ENCODE peak calls at places on chromosomes 7 and 10, in six cellular contexts. M, L, E, H, C and G are unnamed samples.

GRCh38 chr10:116766241-116767198 is 24.2 kb upstream of the HSPA12A start:
- DNase-seq in H (no peak), E (no peak), M (no peak), C (no peak), L (no peak), G (no peak)

GRCh38 chr7:69934475-69934903 is 336.2 kb downstream of the AUTS2 start:
- DNase-seq in C (no peak), M (no peak), L (no peak), H (no peak), E (no peak), G (no peak)

GRCh38 chr7:134513169-134513752 is 14.1 kb upstream of the AKR1B10 start:
- DNase-seq in H (peak), E (no peak), L (peak), C (peak), M (no peak), G (peak)

GRCh38 chr10:132118366-132118765 is 52.6 kb downstream of the JAKMIP3 start:
- DNase-seq in H (no peak), L (no peak), C (no peak), E (no peak), M (no peak), G (no peak)

GRCh38 chr10:17787087-17787942 is 21.8 kb upstream of the MRC1 start:
- DNase-seq in H (no peak), M (peak), C (peak), L (peak), E (no peak), G (no peak)

GRCh38 chr10:88820990-88821389 is 18.5 kb downstream of the LIPM start:
- DNase-seq in E (no peak), H (no peak), L (peak), C (peak), M (no peak), G (no peak)

GRCh38 chr10:15813415-15813814 is 46.9 kb downstream of the MINDY3 start:
- DNase-seq in H (no peak), M (no peak), L (peak), E (no peak), C (peak), G (no peak)

GRCh38 chr10:73439055-73439454 is 5.7 kb upstream of the MSS51 start:
- DNase-seq in H (no peak), M (no peak), L (peak), C (peak), E (no peak), G (no peak)

GRCh38 chr10:35949820-35950219 is 307.7 kb upstream of the FZD8 start:
- DNase-seq in L (no peak), C (no peak), H (no peak), M (no peak), E (no peak), G (no peak)

GRCh38 chr10:9111983-9112382 is 1057.5 kb downstream of the GATA3 start:
- DNase-seq in L (no peak), H (no peak), C (no peak), M (no peak), E (no peak), G (no peak)

GRCh38 chr10:46257099-46257498 is 29.7 kb upstream of the ANTXRL start:
- DNase-seq in H (no peak), C (no peak), M (no peak), E (no peak), L (no peak), G (no peak)

GRCh38 chr7:96547371-96547811 is 162.3 kb downstream of the SEM1 start:
- DNase-seq in M (no peak), E (no peak), C (no peak), L (peak), H (no peak), G (no peak)

GRCh38 chr7:10708447-10708846 is 265.2 kb upstream of the PHF14 start:
- DNase-seq in C (no peak), L (no peak), M (peak), H (no peak), E (no peak), G (peak)

GRCh38 chr7:130356121-130356759 is 11.6 kb downstream of the CPA5 start:
- DNase-seq in H (peak), M (peak), L (peak), E (no peak), C (peak), G (no peak)

GRCh38 chr7:11620406-11620805 is 211.6 kb downstream of the THSD7A start:
- DNase-seq in L (no peak), E (no peak), C (no peak), M (no peak), H (no peak), G (no peak)

GRCh38 chr10:21134645-21135395 is 237.7 kb upstream of the NEBL start:
- DNase-seq in L (peak), M (peak), H (peak), C (peak), E (no peak), G (no peak)

GRCh38 chr10:110914411-110914810 is 4.6 kb downstream of the BBIP1 start:
- DNase-seq in H (no peak), E (no peak), M (no peak), C (no peak), L (no peak), G (no peak)

GRCh38 chr10:73262105-73262730 is 9.8 kb upstream of the MRPS16 start:
- DNase-seq in C (peak), E (no peak), M (peak), L (peak), H (peak), G (no peak)

GRCh38 chr10:17115683-17116082 is 13.9 kb downstream of the CUBN start:
- DNase-seq in C (peak), M (peak), E (no peak), H (peak), L (no peak), G (no peak)

GRCh38 chr10:96890172-96890513 is 58.0 kb downstream of the LCOR start:
- DNase-seq in C (no peak), M (no peak), E (no peak), L (peak), H (no peak), G (no peak)

GRCh38 chr7:69603937-69604494 is 5.7 kb downstream of the AUTS2 start:
- DNase-seq in E (no peak), H (no peak), C (no peak), M (no peak), L (no peak), G (peak)

GRCh38 chr7:134473861-134474291 is 15.0 kb upstream of the AKR1B1 start:
- DNase-seq in E (no peak), C (peak), M (no peak), L (no peak), H (peak), G (no peak)

GRCh38 chr10:63013755-63014154 is 119.4 kb upstream of the NRBF2 start:
- DNase-seq in C (no peak), E (no peak), L (no peak), M (no peak), H (no peak), G (no peak)

GRCh38 chr10:10873289-10873688 is 144.4 kb upstream of the CELF2 start:
- DNase-seq in C (peak), L (no peak), H (no peak), M (no peak), E (no peak), G (no peak)

GRCh38 chr7:45691155-45691656 is 117.0 kb downstream of the ADCY1 start:
- DNase-seq in E (no peak), M (no peak), H (peak), C (no peak), L (no peak), G (no peak)

GRCh38 chr10:116109481-116109880 is 163.5 kb downstream of the GFRA1 start:
- DNase-seq in C (no peak), L (no peak), M (no peak), E (no peak), H (no peak), G (no peak)

GRCh38 chr10:72800000-72800740 is 93.4 kb upstream of the OIT3 start:
- DNase-seq in E (no peak), C (peak), M (no peak), L (no peak), H (no peak), G (no peak)

GRCh38 chr10:43105119-43105792 is 28.4 kb downstream of the RET start:
- DNase-seq in L (peak), H (peak), E (peak), M (peak), C (peak), G (peak)

GRCh38 chr7:50369408-50370026 is 65.0 kb downstream of the IKZF1 start:
- DNase-seq in H (no peak), L (peak), M (peak), C (peak), E (no peak), G (peak)

GRCh38 chr10:34305189-34305588 is 509.9 kb downstream of the PARD3 start:
- DNase-seq in C (no peak), E (no peak), M (no peak), L (peak), H (no peak), G (peak)

GRCh38 chr10:26269754-26270153 is 53.2 kb downstream of the GAD2 start:
- DNase-seq in H (peak), L (no peak), C (peak), M (peak), E (no peak), G (peak)

GRCh38 chr7:24504040-24504439 is 69.2 kb upstream of the PALS2 start:
- DNase-seq in H (no peak), M (no peak), L (no peak), E (no peak), C (no peak), G (peak)

GRCh38 chr7:95491634-95492314 is 6.0 kb downstream of the ASB4 start:
- DNase-seq in C (no peak), H (no peak), E (no peak), M (peak), L (peak), G (no peak)

GRCh38 chr7:47080816-47081215 is 501.1 kb downstream of the TNS3 start:
- DNase-seq in H (no peak), E (no peak), M (no peak), L (no peak), C (no peak), G (no peak)

GRCh38 chr10:99360935-99361334 is 31.8 kb downstream of the CNNM1 start:
- DNase-seq in C (no peak), L (no peak), E (no peak), M (no peak), H (no peak), G (no peak)

GRCh38 chr10:119252051-119252465 is 44.7 kb downstream of the GRK5 start:
- DNase-seq in C (peak), H (no peak), M (no peak), E (no peak), L (no peak), G (no peak)

GRCh38 chr7:30863694-30864011 is 48.0 kb upstream of the AQP1 start:
- DNase-seq in L (no peak), C (peak), E (no peak), M (no peak), H (no peak), G (no peak)

GRCh38 chr7:137847418-137848050 is 760 bp upstream of the DGKI start:
- DNase-seq in H (no peak), C (peak), L (no peak), M (no peak), E (no peak), G (no peak)

GRCh38 chr10:34217524-34217923 is 597.6 kb downstream of the PARD3 start:
- DNase-seq in L (no peak), M (no peak), H (no peak), C (no peak), E (no peak), G (no peak)

GRCh38 chr10:1938317-1938716 is 201.0 kb upstream of the ADARB2 start:
- DNase-seq in M (no peak), C (no peak), H (no peak), L (no peak), E (no peak), G (no peak)

DNA sequence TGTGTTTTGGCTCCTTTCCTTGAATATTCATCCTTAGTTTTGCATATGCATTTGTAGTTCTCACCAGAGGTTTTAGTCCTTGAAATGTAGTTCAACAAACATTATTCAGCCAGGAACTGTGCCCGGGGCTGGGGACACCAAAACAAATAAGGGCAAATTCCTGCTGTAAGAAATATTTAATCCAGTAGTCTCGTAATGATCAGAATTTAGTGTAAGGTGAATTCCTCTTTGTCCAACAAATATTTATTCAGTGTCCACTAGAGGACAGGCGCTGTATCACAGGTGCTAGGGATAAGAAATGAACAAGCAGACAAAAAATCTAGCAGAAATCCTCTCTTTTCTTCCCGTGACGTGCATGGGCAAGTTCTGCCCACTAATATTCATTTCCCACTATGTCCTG is 17.6 kb downstream of the LGI1 start:
- DNase-seq in L (no peak), C (no peak), H (no peak), E (no peak), M (no peak), G (no peak)
- TF ChIP-seq CTCF in L (no peak), C (no peak), H (peak), E (no peak), M (no peak), G (no peak)

DNA sequence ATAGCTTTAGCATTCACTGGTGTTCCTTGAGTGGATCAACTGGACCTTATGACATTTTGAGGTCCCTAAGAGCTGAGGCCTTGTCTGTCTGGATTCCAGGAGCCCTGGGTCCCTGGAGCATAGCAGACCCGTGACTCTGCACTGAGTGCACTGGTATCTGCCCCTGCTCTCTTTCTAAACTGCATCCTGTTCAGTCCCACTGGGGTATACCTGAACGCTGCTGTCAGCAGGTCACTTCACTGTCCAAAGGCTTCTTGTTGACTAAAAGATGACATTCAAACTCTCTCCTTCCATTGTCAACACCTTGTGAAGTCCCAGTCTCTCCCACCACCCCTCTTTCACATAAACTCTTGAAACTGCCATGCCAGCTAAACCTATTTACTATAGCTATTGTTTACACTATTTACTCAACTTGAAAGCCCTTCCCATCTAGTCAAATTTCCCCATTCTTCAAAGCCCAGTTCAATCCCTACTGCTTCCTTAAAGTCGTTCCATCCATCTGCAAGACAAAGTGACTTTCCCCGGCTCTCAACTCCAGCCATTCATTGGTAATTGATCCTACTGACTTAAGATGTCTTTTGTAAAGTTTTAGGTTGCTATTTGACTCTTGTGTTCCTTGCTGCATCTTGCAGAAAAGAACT is 523.3 kb downstream of the KCNMA1 start:
- DNase-seq in C (no peak), M (no peak), H (no peak), E (no peak), L (no peak), G (no peak)
- H3K4me3 ChIP-seq in C (no peak), M (no peak), H (no peak), E (no peak), L (no peak), G (no peak)

DNA sequence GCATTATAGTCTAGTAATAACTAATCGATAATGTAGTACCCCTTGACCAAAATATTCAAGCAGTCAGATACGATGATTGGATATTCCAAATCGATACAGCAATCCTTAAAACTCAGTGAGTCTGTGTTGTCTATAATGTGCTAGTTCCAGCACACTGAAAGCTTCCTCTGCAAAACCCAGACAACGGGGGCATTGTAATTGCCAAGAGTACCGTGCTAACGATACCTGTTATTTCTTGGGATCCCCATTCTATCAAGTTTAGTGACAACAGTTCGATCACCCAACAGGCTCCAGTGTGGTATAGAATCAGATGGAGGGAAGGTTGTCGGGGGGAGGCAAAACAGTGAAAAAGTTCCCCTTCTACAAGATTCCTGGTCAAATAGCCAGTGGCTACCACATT is 865 bp downstream of the ZNF438 start:
- DNase-seq in H (no peak), L (no peak), C (no peak), E (no peak), M (no peak), G (no peak)
- TF ChIP-seq CTCF in H (no peak), L (no peak), C (no peak), E (no peak), M (no peak), G (no peak)

GRCh38 chr7:92722541-92722940 is 113.8 kb downstream of the CDK6 start:
- DNase-seq in E (no peak), C (no peak), L (no peak), M (no peak), H (no peak), G (no peak)
- H3K4me3 ChIP-seq in E (no peak), C (no peak), L (no peak), M (no peak), H (no peak), G (no peak)

GRCh38 chr10:60441515-60441914 is 51.8 kb upstream of the ANK3 start:
- DNase-seq in M (peak), H (peak), E (no peak), L (no peak), C (peak), G (peak)
- TF ChIP-seq CTCF in M (peak), H (peak), E (no peak), L (peak), C (peak), G (no peak)